ENCODE peak calls at places on chromosomes 11 and 22, in four cellular contexts. M is tibial nerve; J is spleen; L is CD8-positive, alpha-beta memory T cell. S is an unnamed sample.
A peak's percentile ranks its signal among the peaks of the same experiment; 100 is the strongest.

GRCh38 chr11:128859563-128860441 is 7.3 kb downstream of the KCNJ1 start:
- DNase-seq in M (peak; percentile 51), J (peak; percentile 96), L (peak; percentile 55), S (peak; percentile 80)

GRCh38 chr11:77372736-77373135 is 71.2 kb upstream of the GDPD4 start:
- DNase-seq in M (no peak), J (no peak), L (no peak), S (no peak)

GRCh38 chr11:100003985-100004384 is 683.1 kb upstream of the ARHGAP42 start:
- DNase-seq in M (no peak), J (no peak), L (no peak), S (no peak)

GRCh38 chr11:61054927-61055562 is 47.2 kb upstream of the CD5 start:
- DNase-seq in M (no peak), J (no peak), L (no peak), S (no peak)

GRCh38 chr11:2724653-2725366 is 25.0 kb upstream of the KCNQ1OT1 start:
- DNase-seq in M (peak; percentile 52), J (no peak), L (no peak), S (peak; percentile 55)

GRCh38 chr22:47604563-47604962 is 842.1 kb downstream of the TBC1D22A start:
- DNase-seq in M (no peak), J (no peak), L (no peak), S (no peak)

GRCh38 chr22:17430298-17430900 is 61.1 kb downstream of the CECR2 start:
- DNase-seq in M (no peak), J (no peak), L (no peak), S (peak; percentile 34)

GRCh38 chr11:61754534-61755482 is 2.4 kb downstream of the MYRF start:
- DNase-seq in M (no peak), J (no peak), L (no peak), S (no peak)

GRCh38 chr11:114280696-114281095 is 15.5 kb upstream of the NNMT start:
- DNase-seq in M (no peak), J (peak; percentile 83), L (no peak), S (peak; percentile 68)

GRCh38 chr22:18955696-18956095 is 19.6 kb upstream of the PRODH start:
- DNase-seq in M (no peak), J (no peak), L (no peak), S (no peak)

GRCh38 chr22:37639070-37639760 is at the start of gene SH3BP1:
- DNase-seq in M (no peak), J (peak; percentile 94), L (peak; percentile 46), S (peak; percentile 70)

GRCh38 chr11:107928767-107929507 is 689 bp downstream of the RAB39A start:
- DNase-seq in M (no peak), J (peak; percentile 78), L (peak; percentile 0), S (peak; percentile 8)

GRCh38 chr22:38066381-38067027 is 9.3 kb downstream of the PICK1 start:
- DNase-seq in M (no peak), J (no peak), L (no peak), S (no peak)

GRCh38 chr11:111327908-111328624 is 29.7 kb downstream of the POU2AF3 start:
- DNase-seq in M (no peak), J (no peak), L (no peak), S (peak; percentile 53)

GRCh38 chr11:3158131-3158591 is 6.9 kb downstream of the OSBPL5 start:
- DNase-seq in M (no peak), J (peak; percentile 65), L (no peak), S (peak; percentile 13)

GRCh38 chr11:23765862-23766261 is 731.0 kb upstream of the LUZP2 start:
- DNase-seq in M (no peak), J (no peak), L (no peak), S (no peak)

GRCh38 chr22:39932166-39932565 is 28.0 kb upstream of the TMA7B start:
- DNase-seq in M (no peak), J (no peak), L (no peak), S (no peak)

GRCh38 chr11:68169442-68169841 is 43.7 kb downstream of the KMT5B start:
- DNase-seq in M (no peak), J (no peak), L (no peak), S (no peak)

GRCh38 chr11:79437274-79437980 is 3.4 kb downstream of the TENM4 start:
- DNase-seq in M (peak; percentile 30), J (peak; percentile 76), L (no peak), S (peak; percentile 75)

GRCh38 chr11:606245-606644 is 9.5 kb downstream of the IRF7 start:
- DNase-seq in M (no peak), J (no peak), L (no peak), S (peak; percentile 78)

GRCh38 chr11:117720061-117720511 is 76.9 kb downstream of the DSCAML1 start:
- DNase-seq in M (no peak), J (no peak), L (no peak), S (no peak)

GRCh38 chr11:120217526-120217925 is 6.7 kb downstream of the OAF start:
- DNase-seq in M (no peak), J (no peak), L (no peak), S (no peak)
- H3K4me1 ChIP-seq in M (peaks cover 100% of the 10 kb centered on the region), J (peaks cover 23% of the 10 kb centered on the region), L (no peaks in the 10 kb centered on the region), S (peaks cover 76% of the 10 kb centered on the region)

GRCh38 chr11:130908061-130908460 is 8.2 kb downstream of the SNX19 start:
- DNase-seq in M (no peak), J (no peak), L (no peak), S (no peak)
- H3K27ac ChIP-seq in M (no peak overlapping the region), J (no peak overlapping the region), L (no peak overlapping the region), S (no peak overlapping the region)

DNA sequence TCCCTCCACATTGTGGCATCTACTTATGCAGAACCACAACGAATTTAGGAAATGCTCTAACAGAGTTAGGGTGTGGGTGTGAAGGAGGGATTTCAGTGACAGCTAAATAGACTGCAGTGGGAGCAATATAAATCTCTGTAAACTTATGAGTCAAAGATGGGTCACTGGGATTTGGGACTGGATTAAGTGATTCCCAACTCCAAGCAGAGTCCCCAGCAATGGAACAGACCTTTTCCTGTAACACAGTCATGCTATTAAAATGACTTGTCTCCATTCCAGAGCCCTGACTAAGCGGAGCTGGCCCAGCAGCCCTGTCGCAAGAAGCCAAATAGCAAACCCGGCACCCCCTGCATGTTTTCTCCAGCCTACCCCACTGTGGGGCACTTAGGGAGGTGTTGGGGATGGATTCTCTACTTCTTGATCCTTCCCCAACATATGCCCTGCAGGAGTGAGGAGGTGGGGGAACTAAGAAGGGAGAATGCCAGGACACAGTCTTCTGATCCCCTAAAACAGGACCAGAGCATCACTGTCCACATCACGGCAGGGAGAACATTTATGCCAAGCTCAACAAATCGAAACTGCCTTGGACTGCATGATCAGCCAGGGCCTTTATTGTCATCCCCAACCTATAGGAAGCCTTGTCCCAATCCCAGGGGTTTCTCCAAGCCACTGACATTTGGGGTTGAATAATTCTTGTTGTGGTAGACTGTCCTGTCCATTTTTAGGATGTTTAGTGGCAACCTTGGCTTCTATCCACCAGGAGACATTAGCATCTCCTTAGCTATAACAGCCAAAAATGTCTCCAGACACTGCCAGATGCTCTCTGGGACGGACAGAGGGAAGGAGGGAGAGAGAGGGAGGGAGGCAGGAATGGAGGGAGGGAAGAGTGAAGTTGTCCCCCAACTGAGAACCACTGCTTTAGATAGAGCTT is 36.9 kb downstream of the RPL27A start:
- DNase-seq in M (no peak), J (no peak), L (no peak), S (peak; percentile 42)
- H3K4me3 ChIP-seq in M (no peak overlapping the region), J (no peak overlapping the region), L (no peak overlapping the region), S (no peak overlapping the region)

GRCh38 chr11:46357483-46357936 is 10.2 kb downstream of the DGKZ start:
- DNase-seq in M (no peak), J (peak; percentile 82), L (no peak), S (no peak)

GRCh38 chr11:46361283-46362145 is 14.3 kb downstream of the DGKZ start:
- DNase-seq in M (no peak), J (peak; percentile 93), L (peak; percentile 59), S (peak; percentile 74)

GRCh38 chr11:46362146-46363030 is 15.1 kb downstream of the DGKZ start:
- DNase-seq in M (no peak), J (peak; percentile 83), L (no peak), S (no peak)

GRCh38 chr11:46360878-46361277 is 13.6 kb downstream of the DGKZ start:
- DNase-seq in M (no peak), J (no peak), L (no peak), S (peak; percentile 3)

GRCh38 chr11:46359936-46360335 is 12.7 kb downstream of the DGKZ start:
- DNase-seq in M (no peak), J (no peak), L (no peak), S (no peak)
- H3K4me1 ChIP-seq in M (peaks cover 52% of the 10 kb centered on the region), J (peaks cover 39% of the 10 kb centered on the region), L (peaks cover 70% of the 10 kb centered on the region), S (peaks cover 43% of the 10 kb centered on the region)

GRCh38 chr22:42365942-42366660 is 66.1 kb downstream of the NFAM1 start:
- DNase-seq in M (no peak), J (no peak), L (no peak), S (no peak)

GRCh38 chr22:42365337-42365865 is 66.8 kb downstream of the NFAM1 start:
- DNase-seq in M (no peak), J (no peak), L (no peak), S (no peak)

GRCh38 chr22:42368379-42369249 is 63.6 kb downstream of the NFAM1 start:
- DNase-seq in M (no peak), J (peak; percentile 89), L (peak; percentile 17), S (no peak)

GRCh38 chr22:42367980-42368378 is 64.2 kb downstream of the NFAM1 start:
- DNase-seq in M (no peak), J (no peak), L (no peak), S (no peak)

DNA sequence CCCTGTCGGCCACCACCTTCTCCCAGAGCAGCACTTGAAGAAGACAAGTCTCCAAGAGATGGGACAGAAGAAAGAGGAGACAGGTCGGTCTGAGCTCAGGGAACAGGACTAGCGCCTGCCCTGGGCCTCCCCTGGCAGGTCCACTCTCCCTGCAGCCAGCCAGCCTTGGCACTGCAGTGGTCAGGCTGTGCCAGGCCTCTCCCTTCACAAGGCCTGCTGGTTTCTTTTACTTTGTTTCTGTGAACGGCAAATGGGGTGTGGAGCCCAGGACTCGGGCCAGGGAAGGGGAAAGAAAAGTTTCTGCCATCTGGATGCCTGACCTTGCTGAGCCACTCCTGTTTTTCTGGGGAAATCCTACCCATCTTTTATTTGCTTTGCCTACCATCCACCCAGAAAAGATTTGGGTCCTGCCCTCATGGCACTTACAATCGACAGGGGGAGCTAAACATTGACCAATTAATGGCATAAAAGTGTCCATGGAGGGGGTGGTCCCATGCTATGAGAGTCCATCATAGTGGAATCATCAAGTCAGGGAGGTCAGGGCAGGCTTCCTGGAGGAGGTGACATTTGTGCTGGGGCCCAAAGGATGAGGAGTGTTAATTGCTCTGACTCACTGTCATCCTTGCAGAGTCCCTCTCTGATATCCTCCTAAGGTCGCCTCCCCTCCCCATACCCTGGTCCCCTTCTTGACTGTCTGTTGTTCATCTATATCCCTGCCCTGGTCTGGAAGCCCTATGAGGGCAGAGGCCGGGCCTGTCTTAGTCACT is 65.2 kb downstream of the NFAM1 start:
- DNase-seq in M (no peak), J (no peak), L (no peak), S (peak; percentile 54)
- H3K27ac ChIP-seq in M (peak overlapping the region; percentile 2), J (no peak overlapping the region), L (no peak overlapping the region), S (no peak overlapping the region)

GRCh38 chr22:50563410-50564160 is 866 bp upstream of the SYCE3 start:
- DNase-seq in M (no peak), J (no peak), L (no peak), S (no peak)
- H3K4me3 ChIP-seq in M (peak overlapping the region; percentile 32), J (peak overlapping the region; percentile 38), L (peak overlapping the region; percentile 85), S (peak overlapping the region; percentile 64)

GRCh38 chr11:134230339-134230738 is 5.9 kb downstream of the VPS26B start:
- DNase-seq in M (no peak), J (no peak), L (no peak), S (no peak)
- H3K4me1 ChIP-seq in M (peaks cover 49% of the 10 kb centered on the region), J (peaks cover 65% of the 10 kb centered on the region), L (peaks cover 66% of the 10 kb centered on the region), S (peaks cover 93% of the 10 kb centered on the region)

GRCh38 chr11:75328426-75329277 is 22.8 kb downstream of the ARRB1 start:
- DNase-seq in M (peak; percentile 53), J (peak; percentile 83), L (peak; percentile 53), S (peak; percentile 79)
- H3K27ac ChIP-seq in M (no peak overlapping the region), J (peak overlapping the region; percentile 72), L (peak overlapping the region; percentile 52), S (peak overlapping the region; percentile 4)

GRCh38 chr22:36587289-36588154 is 58.6 kb upstream of the EIF3D start:
- DNase-seq in M (no peak), J (peak; percentile 35), L (no peak), S (no peak)
- H3K4me3 ChIP-seq in M (no peak overlapping the region), J (no peak overlapping the region), L (no peak overlapping the region), S (no peak overlapping the region)